ENCODE peak calls at places on chromosomes 13 and 19, in eight cellular contexts. Q, G, L, V, T, H, P and W are unnamed samples.

GRCh38 chr13:20159646-20160345 is 1.1 kb downstream of the GJA3 start:
- DNase-seq in V (no peak), H (no peak), L (no peak), P (no peak), G (no peak), T (no peak), Q (no peak), W (peak; percentile 22)

GRCh38 chr19:3823345-3823704 is 37.1 kb upstream of the MATK start:
- DNase-seq in T (no peak), Q (no peak), P (peak; percentile 36), H (no peak), L (no peak), V (no peak), G (no peak), W (no peak)

GRCh38 chr19:46559203-46559602 is 41.9 kb upstream of the CALM3 start:
- DNase-seq in P (no peak), L (no peak), Q (no peak), T (no peak), H (no peak), V (no peak), G (no peak), W (no peak)

GRCh38 chr13:72727417-72728289 is at the start of the genes BORA and MZT1:
- DNase-seq in T (peak; percentile 80), P (peak; percentile 92), V (peak; percentile 98), Q (peak; percentile 95), L (peak; percentile 96), G (peak; percentile 89), H (peak; percentile 92), W (peak; percentile 99)

GRCh38 chr13:93554514-93554913 is 327.9 kb downstream of the GPC6 start:
- DNase-seq in L (no peak), H (no peak), P (no peak), Q (no peak), T (no peak), G (no peak), V (no peak), W (no peak)

GRCh38 chr13:48645845-48646244 is 7.9 kb upstream of the CYSLTR2 start:
- DNase-seq in G (no peak), T (no peak), H (no peak), Q (no peak), L (peak; percentile 11), V (no peak), P (no peak), W (no peak)

GRCh38 chr13:105410602-105411001 is 1124.9 kb downstream of the EFNB2 start:
- DNase-seq in G (peak; percentile 83), T (peak; percentile 4), P (peak; percentile 3), Q (peak; percentile 23), L (peak; percentile 21), V (no peak), H (peak; percentile 92), W (peak; percentile 55)

GRCh38 chr19:46493236-46494114 is 2.2 kb downstream of the PNMA8B start:
- DNase-seq in H (peak; percentile 74), T (no peak), G (peak; percentile 64), V (no peak), L (no peak), Q (no peak), P (peak; percentile 23), W (peak; percentile 56)

GRCh38 chr13:50518791-50519201 is 324.7 kb downstream of the DLEU7 start:
- DNase-seq in H (no peak), L (no peak), T (no peak), V (no peak), P (no peak), G (no peak), Q (no peak), W (no peak)

GRCh38 chr19:33370783-33371182 is 2.7 kb upstream of the CEBPG start:
- DNase-seq in G (no peak), V (no peak), P (no peak), L (no peak), Q (no peak), H (no peak), T (no peak), W (no peak)

GRCh38 chr13:28171266-28171665 is 32.9 kb downstream of the PAN3 start:
- DNase-seq in V (no peak), L (no peak), T (no peak), P (no peak), H (no peak), Q (no peak), G (no peak), W (no peak)

GRCh38 chr13:38602261-38602660 is 84.6 kb upstream of the FREM2 start:
- DNase-seq in P (no peak), V (no peak), L (peak; percentile 51), Q (no peak), H (no peak), G (no peak), T (no peak), W (no peak)

GRCh38 chr19:2101417-2102335 is 5.0 kb downstream of the IZUMO4 start:
- DNase-seq in G (no peak), Q (no peak), T (no peak), L (no peak), P (no peak), V (no peak), H (no peak), W (no peak)

GRCh38 chr13:21606781-21607180 is 2.8 kb upstream of the MICU2 start:
- DNase-seq in L (no peak), Q (no peak), V (no peak), P (no peak), T (no peak), G (no peak), H (no peak), W (no peak)

GRCh38 chr13:27375686-27376326 is 48.6 kb upstream of the GTF3A start:
- DNase-seq in V (no peak), Q (peak; percentile 70), H (peak; percentile 94), T (peak; percentile 62), L (peak; percentile 66), G (peak; percentile 85), P (peak; percentile 81), W (peak; percentile 60)

GRCh38 chr13:102402292-102402691 is 444 bp upstream of the FGF14 start:
- DNase-seq in G (peak; percentile 78), T (no peak), L (no peak), P (peak; percentile 88), Q (no peak), V (no peak), H (peak; percentile 62), W (no peak)

GRCh38 chr19:54017266-54017665 is 25.8 kb downstream of the CACNG6 start:
- DNase-seq in H (no peak), P (no peak), G (no peak), L (no peak), V (no peak), T (peak; percentile 50), Q (no peak), W (no peak)

GRCh38 chr19:49362048-49362925 is at the start of gene TEAD2:
- DNase-seq in V (no peak), L (peak; percentile 64), T (peak; percentile 86), Q (no peak), H (peak; percentile 79), P (peak; percentile 69), G (peak; percentile 84), W (no peak)

GRCh38 chr19:16070366-16070990 is 5.8 kb upstream of the TPM4 start:
- DNase-seq in V (no peak), Q (peak; percentile 86), L (peak; percentile 78), G (no peak), T (peak; percentile 58), H (no peak), P (no peak), W (peak; percentile 77)

GRCh38 chr13:114054269-114054668 is 78.2 kb downstream of the RASA3 start:
- DNase-seq in V (no peak), Q (no peak), P (peak; percentile 82), H (no peak), L (peak; percentile 62), T (no peak), G (peak; percentile 65), W (peak; percentile 49)

GRCh38 chr13:66774046-66774445 is 456.1 kb downstream of the PCDH9 start:
- DNase-seq in G (no peak), L (no peak), H (no peak), Q (no peak), P (no peak), T (no peak), V (no peak), W (no peak)

GRCh38 chr19:4051175-4052101 is 15.3 kb downstream of the ZBTB7A start:
- DNase-seq in H (no peak), V (no peak), T (no peak), L (no peak), Q (no peak), P (no peak), G (no peak), W (peak; percentile 91)

GRCh38 chr13:46010148-46010547 is 42.4 kb downstream of the ZC3H13 start:
- DNase-seq in G (no peak), Q (no peak), T (no peak), L (peak; percentile 3), P (peak; percentile 12), H (no peak), V (no peak), W (peak; percentile 29)
- TF ChIP-seq CTCF in G (no peak), Q (peak; percentile 33), T (peak; percentile 30), L (peak; percentile 18), P (peak; percentile 59), H (peak; percentile 37), V (no peak), W (peak; percentile 21)

DNA sequence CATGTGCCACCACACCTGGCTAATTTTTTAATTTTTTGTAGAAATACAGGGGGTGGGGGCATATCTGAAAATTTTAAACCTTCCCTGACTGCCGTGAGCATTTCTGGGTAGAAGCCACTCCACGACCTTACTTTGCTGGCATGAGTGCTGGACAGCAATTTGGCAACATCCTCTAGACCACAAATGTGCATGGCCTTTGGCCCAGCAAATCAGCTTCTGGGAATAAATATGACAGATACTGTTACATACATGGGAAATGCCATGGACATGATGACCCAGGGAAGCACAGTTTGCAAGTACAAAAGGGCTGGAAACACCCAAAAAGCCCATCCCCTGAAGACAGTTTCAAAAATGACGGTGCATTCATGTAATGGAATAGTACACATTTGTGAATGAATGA is 3.2 kb upstream of the PVR start:
- DNase-seq in G (no peak), P (no peak), V (no peak), T (no peak), L (no peak), Q (no peak), H (no peak), W (no peak)
- TF ChIP-seq MAX in G (no peak), P (no peak), V (no peak), T (no peak), L (no peak), Q (no peak), H (no peak), W (no peak)

DNA sequence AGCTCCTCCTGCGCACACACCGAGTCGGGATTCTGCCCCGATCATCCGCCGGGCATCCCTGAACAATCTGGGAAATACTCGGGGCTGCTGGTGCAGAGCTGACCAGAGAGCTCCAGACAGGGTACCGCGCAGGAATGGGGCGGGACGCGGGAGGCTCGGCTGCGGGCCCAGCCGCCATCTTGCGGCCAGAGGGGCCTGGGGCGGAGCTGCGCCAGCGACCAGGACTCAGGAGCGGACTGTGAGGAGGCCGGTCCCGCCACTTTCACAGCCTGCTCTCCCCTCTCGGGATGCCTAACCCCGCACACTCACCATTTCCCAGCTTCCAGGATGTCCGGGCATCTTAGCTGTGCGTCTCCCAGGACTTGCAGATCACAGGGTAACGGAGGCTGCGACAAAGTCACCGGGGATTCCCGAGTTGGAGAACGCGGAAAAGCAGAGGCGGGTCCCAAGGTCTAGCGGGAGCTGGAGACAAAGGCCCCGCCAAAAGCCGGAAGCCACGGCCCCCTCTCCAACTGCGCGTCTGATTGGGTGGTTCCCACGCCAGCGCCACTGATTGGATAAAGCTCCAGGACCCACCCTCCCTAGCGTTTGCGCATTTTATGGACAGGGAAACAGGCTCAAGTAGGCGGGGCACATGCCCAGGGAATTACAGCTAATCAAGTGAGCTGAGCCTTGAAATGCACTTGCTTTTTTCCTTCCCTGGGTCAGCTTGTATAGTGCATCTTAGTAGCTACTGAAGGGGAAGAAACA is 15.8 kb upstream of the ZNF43 start:
- DNase-seq in G (peak; percentile 95), V (no peak), Q (no peak), L (peak; percentile 85), H (peak; percentile 93), P (peak; percentile 95), T (peak; percentile 81), W (peak; percentile 98)
- TF ChIP-seq CTCF in G (no peak), V (no peak), Q (no peak), L (no peak), H (peak; percentile 17), P (no peak), T (no peak), W (no peak)

GRCh38 chr13:45700971-45701900 is 884 bp upstream of the CBY2 start:
- DNase-seq in V (peak; percentile 93), G (peak; percentile 36), P (no peak), H (no peak), L (no peak), Q (no peak), T (no peak), W (no peak)
- TF ChIP-seq MAX in V (no peak), G (no peak), P (no peak), H (no peak), L (no peak), Q (no peak), T (no peak), W (no peak)